ENCODE peak calls at places on chromosomes 5 and 9, in six cellular contexts. One of them, this sample, is unnamed.

GRCh38 chr5:102536323-102536928 is 37.6 kb upstream of the SLCO6A1 start:
- DNase-seq in HepG2: no peak
- DNase-seq in fibroblast of lung: peak
- DNase-seq in endothelial cell of umbilical vein: peak
- DNase-seq in GM23338: no peak
- DNase-seq in HCT116: peak
- DNase-seq in this sample: peak

GRCh38 chr9:69172895-69173294 is 1.2 kb upstream of the TJP2 start:
- DNase-seq in HCT116: no peak
- DNase-seq in GM23338: no peak
- DNase-seq in endothelial cell of umbilical vein: peak
- DNase-seq in HepG2: no peak
- DNase-seq in fibroblast of lung: no peak
- DNase-seq in this sample: no peak

GRCh38 chr9:92609142-92609500 is 60.8 kb downstream of the IPPK start:
- DNase-seq in fibroblast of lung: no peak
- DNase-seq in HCT116: no peak
- DNase-seq in GM23338: peak
- DNase-seq in endothelial cell of umbilical vein: no peak
- DNase-seq in HepG2: no peak
- DNase-seq in this sample: peak

GRCh38 chr5:84487963-84488362 is 103.3 kb upstream of the EDIL3 start:
- DNase-seq in fibroblast of lung: peak
- DNase-seq in GM23338: no peak
- DNase-seq in endothelial cell of umbilical vein: no peak
- DNase-seq in HepG2: no peak
- DNase-seq in HCT116: no peak
- DNase-seq in this sample: peak

GRCh38 chr5:22070151-22070550 is 783.0 kb downstream of the CDH12 start:
- DNase-seq in endothelial cell of umbilical vein: no peak
- DNase-seq in fibroblast of lung: no peak
- DNase-seq in GM23338: no peak
- DNase-seq in HepG2: no peak
- DNase-seq in HCT116: no peak
- DNase-seq in this sample: no peak

GRCh38 chr5:32254987-32255900 is 57.5 kb downstream of the MTMR12 start:
- DNase-seq in endothelial cell of umbilical vein: no peak
- DNase-seq in fibroblast of lung: peak
- DNase-seq in GM23338: no peak
- DNase-seq in HepG2: no peak
- DNase-seq in HCT116: no peak
- DNase-seq in this sample: peak

GRCh38 chr5:66171349-66172344 is 27.5 kb downstream of the SREK1 start:
- DNase-seq in fibroblast of lung: peak
- DNase-seq in endothelial cell of umbilical vein: peak
- DNase-seq in GM23338: peak
- DNase-seq in HCT116: no peak
- DNase-seq in HepG2: peak
- DNase-seq in this sample: peak

GRCh38 chr5:168600409-168600808 is 21.2 kb upstream of the PANK3 start:
- DNase-seq in HepG2: peak
- DNase-seq in HCT116: no peak
- DNase-seq in fibroblast of lung: no peak
- DNase-seq in endothelial cell of umbilical vein: no peak
- DNase-seq in GM23338: peak
- DNase-seq in this sample: no peak

GRCh38 chr5:109996246-109996645 is 306.5 kb downstream of the MAN2A1 start:
- DNase-seq in GM23338: no peak
- DNase-seq in fibroblast of lung: peak
- DNase-seq in HepG2: no peak
- DNase-seq in HCT116: no peak
- DNase-seq in endothelial cell of umbilical vein: no peak
- DNase-seq in this sample: peak

GRCh38 chr9:89382026-89382986 is 64.0 kb downstream of the SECISBP2 start:
- DNase-seq in HepG2: no peak
- DNase-seq in HCT116: no peak
- DNase-seq in endothelial cell of umbilical vein: no peak
- DNase-seq in GM23338: no peak
- DNase-seq in fibroblast of lung: no peak
- DNase-seq in this sample: no peak

DNA sequence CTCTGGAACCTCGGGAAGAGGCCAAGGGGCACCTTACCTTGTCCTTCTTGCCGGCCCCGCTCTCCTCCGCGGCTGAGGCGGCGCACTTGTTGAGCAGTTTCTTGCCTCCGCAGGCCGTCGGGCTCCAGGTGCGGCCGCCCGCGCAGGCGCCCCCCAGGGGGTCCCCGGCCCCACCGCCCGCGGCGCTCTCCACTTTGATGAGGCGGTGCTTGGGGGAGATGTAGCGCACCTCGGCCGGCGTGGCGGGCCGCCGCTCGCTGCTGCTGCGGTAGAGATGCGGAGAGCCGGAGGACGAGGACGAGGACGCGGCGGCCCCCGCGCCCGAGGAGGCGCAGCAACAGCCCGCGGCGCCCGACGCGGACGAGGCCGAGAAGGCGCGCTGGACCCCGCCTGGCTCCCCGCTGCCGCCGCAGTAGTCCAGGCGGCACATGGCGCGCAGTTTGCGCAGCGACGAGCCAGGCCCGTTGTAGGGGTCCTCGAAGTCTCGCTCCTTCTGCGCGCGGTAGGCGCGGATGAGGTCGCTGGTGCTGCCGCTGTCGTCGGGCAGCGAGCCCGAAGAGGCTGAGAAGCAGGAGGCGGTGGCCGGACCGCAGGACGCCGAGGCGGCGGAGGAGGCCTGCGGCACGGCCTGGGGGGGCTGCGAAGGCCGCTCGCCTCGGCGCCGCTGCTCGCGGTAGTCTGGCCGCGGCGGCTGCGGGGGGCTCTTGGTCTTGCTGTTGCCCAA is 973 bp downstream of the SHB start:
- DNase-seq in HCT116: no peak
- DNase-seq in fibroblast of lung: peak
- DNase-seq in GM23338: peak
- DNase-seq in endothelial cell of umbilical vein: no peak
- DNase-seq in HepG2: no peak
- DNase-seq in this sample: peak
- TF ChIP-seq EZH2 in HCT116: no peak
- TF ChIP-seq EZH2 in fibroblast of lung: no peak
- TF ChIP-seq EZH2 in GM23338: peak
- TF ChIP-seq EZH2 in endothelial cell of umbilical vein: no peak
- TF ChIP-seq EZH2 in HepG2: no peak
- TF ChIP-seq EZH2 in this sample: no peak

GRCh38 chr5:107654827-107655226 is 15.9 kb downstream of the EFNA5 start:
- DNase-seq in HCT116: no peak
- DNase-seq in HepG2: no peak
- DNase-seq in endothelial cell of umbilical vein: no peak
- DNase-seq in fibroblast of lung: no peak
- DNase-seq in GM23338: no peak
- DNase-seq in this sample: no peak

GRCh38 chr5:107651326-107651725 is 19.4 kb downstream of the EFNA5 start:
- DNase-seq in endothelial cell of umbilical vein: no peak
- DNase-seq in fibroblast of lung: no peak
- DNase-seq in HepG2: no peak
- DNase-seq in HCT116: no peak
- DNase-seq in GM23338: peak
- DNase-seq in this sample: no peak

GRCh38 chr5:107653685-107654084 is 17.1 kb downstream of the EFNA5 start:
- DNase-seq in HCT116: no peak
- DNase-seq in HepG2: no peak
- DNase-seq in GM23338: no peak
- DNase-seq in fibroblast of lung: no peak
- DNase-seq in endothelial cell of umbilical vein: no peak
- DNase-seq in this sample: no peak

GRCh38 chr5:107655836-107656235 is 14.9 kb downstream of the EFNA5 start:
- DNase-seq in fibroblast of lung: no peak
- DNase-seq in HCT116: no peak
- DNase-seq in HepG2: no peak
- DNase-seq in GM23338: peak
- DNase-seq in endothelial cell of umbilical vein: peak
- DNase-seq in this sample: no peak

DNA sequence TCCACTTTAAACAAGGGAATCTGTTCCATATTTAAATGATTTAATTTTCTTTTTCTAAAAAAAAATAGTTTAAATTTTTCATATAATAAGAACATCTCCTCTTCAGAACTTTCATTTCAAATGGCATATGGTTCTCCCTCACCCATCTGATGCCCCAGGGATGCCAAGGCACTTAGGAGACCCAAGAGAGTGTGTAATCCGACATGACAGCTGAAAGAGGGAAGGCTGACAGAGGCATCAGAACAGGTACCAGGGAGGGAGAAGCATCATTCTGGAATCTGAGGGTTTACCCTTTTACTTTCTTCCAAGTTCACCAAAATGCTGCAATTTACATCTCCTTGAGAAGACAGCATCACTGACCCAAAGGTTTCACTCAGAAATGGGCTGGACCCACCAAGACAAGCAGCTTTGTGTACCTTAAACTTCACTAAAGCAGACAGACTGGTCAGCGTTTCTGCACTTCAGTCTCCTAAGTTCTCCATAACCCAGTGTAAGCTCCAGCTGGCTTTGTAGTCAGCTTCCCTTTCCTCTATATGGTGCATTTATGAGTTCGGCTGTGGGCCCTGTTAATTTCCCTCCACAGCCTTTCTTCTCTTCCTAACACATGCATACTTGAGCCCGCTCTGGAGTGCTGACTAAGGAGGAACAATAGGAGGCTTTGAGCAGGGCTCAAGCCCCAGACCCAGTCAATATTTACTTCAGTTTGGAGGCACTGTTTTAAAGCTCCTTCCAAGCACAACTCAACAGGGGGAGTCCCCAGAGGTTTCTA is 17.7 kb downstream of the EFNA5 start:
- DNase-seq in fibroblast of lung: no peak
- DNase-seq in GM23338: peak
- DNase-seq in endothelial cell of umbilical vein: no peak
- DNase-seq in HepG2: no peak
- DNase-seq in HCT116: no peak
- DNase-seq in this sample: no peak
- TF ChIP-seq EZH2 in fibroblast of lung: no peak
- TF ChIP-seq EZH2 in GM23338: no peak
- TF ChIP-seq EZH2 in endothelial cell of umbilical vein: no peak
- TF ChIP-seq EZH2 in HepG2: no peak
- TF ChIP-seq EZH2 in HCT116: no peak
- TF ChIP-seq EZH2 in this sample: no peak

GRCh38 chr5:141475625-141476131 is at the start of gene PCDHGC3:
- DNase-seq in GM23338: peak
- DNase-seq in fibroblast of lung: peak
- DNase-seq in HepG2: peak
- DNase-seq in HCT116: no peak
- DNase-seq in endothelial cell of umbilical vein: peak
- DNase-seq in this sample: peak

GRCh38 chr5:141478321-141478945 is 2.7 kb downstream of the PCDHGC3 start:
- DNase-seq in HCT116: no peak
- DNase-seq in fibroblast of lung: no peak
- DNase-seq in HepG2: no peak
- DNase-seq in GM23338: peak
- DNase-seq in endothelial cell of umbilical vein: no peak
- DNase-seq in this sample: peak

GRCh38 chr5:141477815-141478214 is 2.0 kb downstream of the PCDHGC3 start:
- DNase-seq in HCT116: no peak
- DNase-seq in GM23338: no peak
- DNase-seq in HepG2: no peak
- DNase-seq in fibroblast of lung: no peak
- DNase-seq in endothelial cell of umbilical vein: no peak
- DNase-seq in this sample: peak

GRCh38 chr5:141477169-141477568 is 1.4 kb downstream of the PCDHGC3 start:
- DNase-seq in HCT116: no peak
- DNase-seq in HepG2: no peak
- DNase-seq in GM23338: no peak
- DNase-seq in endothelial cell of umbilical vein: no peak
- DNase-seq in fibroblast of lung: no peak
- DNase-seq in this sample: peak

GRCh38 chr5:141476132-141476909 is 555 bp downstream of the PCDHGC3 start:
- DNase-seq in HCT116: no peak
- DNase-seq in GM23338: peak
- DNase-seq in fibroblast of lung: peak
- DNase-seq in endothelial cell of umbilical vein: peak
- DNase-seq in HepG2: no peak
- DNase-seq in this sample: peak
- TF ChIP-seq EZH2 in HCT116: no peak
- TF ChIP-seq EZH2 in GM23338: no peak
- TF ChIP-seq EZH2 in fibroblast of lung: no peak
- TF ChIP-seq EZH2 in endothelial cell of umbilical vein: no peak
- TF ChIP-seq EZH2 in HepG2: no peak
- TF ChIP-seq EZH2 in this sample: no peak

GRCh38 chr5:154475613-154476342 is 2.2 kb downstream of the HAND1 start:
- DNase-seq in HepG2: no peak
- DNase-seq in GM23338: peak
- DNase-seq in HCT116: no peak
- DNase-seq in endothelial cell of umbilical vein: no peak
- DNase-seq in fibroblast of lung: no peak
- DNase-seq in this sample: no peak

GRCh38 chr5:154473581-154474266 is 4.3 kb downstream of the HAND1 start:
- DNase-seq in HepG2: no peak
- DNase-seq in HCT116: no peak
- DNase-seq in endothelial cell of umbilical vein: no peak
- DNase-seq in GM23338: peak
- DNase-seq in fibroblast of lung: no peak
- DNase-seq in this sample: no peak

GRCh38 chr5:154474957-154475334 is 3.1 kb downstream of the HAND1 start:
- DNase-seq in GM23338: peak
- DNase-seq in HCT116: no peak
- DNase-seq in HepG2: no peak
- DNase-seq in endothelial cell of umbilical vein: no peak
- DNase-seq in fibroblast of lung: no peak
- DNase-seq in this sample: no peak

GRCh38 chr5:154472871-154473580 is 5.0 kb downstream of the HAND1 start:
- DNase-seq in endothelial cell of umbilical vein: no peak
- DNase-seq in GM23338: peak
- DNase-seq in fibroblast of lung: no peak
- DNase-seq in HepG2: no peak
- DNase-seq in HCT116: no peak
- DNase-seq in this sample: no peak

DNA sequence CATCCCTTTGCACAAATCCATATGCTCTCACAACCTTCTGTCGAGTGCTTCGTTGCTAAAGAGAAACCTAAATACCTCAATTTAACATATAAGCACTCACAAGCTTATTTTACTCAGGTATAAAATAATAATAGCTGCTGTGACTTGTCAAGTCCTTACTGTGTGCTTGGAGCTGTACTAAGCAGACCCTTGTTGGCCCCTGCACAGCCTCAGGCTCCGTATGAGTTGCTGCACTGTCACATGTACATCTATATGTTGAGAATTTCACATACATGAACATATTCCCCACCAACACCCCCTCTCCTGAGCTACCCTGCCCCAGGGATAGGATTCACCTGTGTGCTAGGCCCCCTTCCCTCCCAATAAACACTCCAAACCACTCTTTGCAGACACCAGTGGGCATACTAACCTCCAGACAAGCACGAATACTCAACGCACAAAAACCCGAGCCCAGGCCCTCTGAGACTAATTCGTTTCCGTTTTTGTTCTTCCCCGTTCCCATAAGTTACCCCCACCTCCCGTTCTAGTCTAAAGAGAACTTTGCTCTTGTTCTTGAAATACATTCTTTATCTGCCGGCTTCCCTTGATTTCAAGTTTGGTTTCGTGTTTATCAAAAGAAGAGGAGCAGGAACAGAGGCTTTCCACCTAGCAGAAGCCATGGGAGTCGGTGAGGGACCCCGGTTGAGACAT is 3.6 kb downstream of the HAND1 start:
- DNase-seq in GM23338: peak
- DNase-seq in fibroblast of lung: no peak
- DNase-seq in endothelial cell of umbilical vein: no peak
- DNase-seq in HCT116: no peak
- DNase-seq in HepG2: no peak
- DNase-seq in this sample: no peak
- TF ChIP-seq EZH2 in GM23338: peak
- TF ChIP-seq EZH2 in fibroblast of lung: no peak
- TF ChIP-seq EZH2 in endothelial cell of umbilical vein: peak
- TF ChIP-seq EZH2 in HCT116: no peak
- TF ChIP-seq EZH2 in HepG2: peak
- TF ChIP-seq EZH2 in this sample: no peak

This sample was measured in GM23248.